ENCODE peak calls at places on chromosomes 12 and 14, in six cellular contexts. One of them, this sample, is unnamed.
A peak's percentile ranks its signal among the peaks of the same experiment; 100 is the strongest.

GRCh38 chr12:45203767-45204166 is 12.1 kb upstream of the ANO6 start:
- DNase-seq in lower leg skin: no peak
- DNase-seq in prostate gland: no peak
- DNase-seq in transverse colon: no peak
- DNase-seq in Peyer's patch: no peak
- DNase-seq in upper lobe of left lung: no peak
- DNase-seq in this sample: no peak

GRCh38 chr12:121536929-121537813 is 43.7 kb downstream of the KDM2B start:
- DNase-seq in lower leg skin: peak; percentile 96
- DNase-seq in prostate gland: peak; percentile 67
- DNase-seq in transverse colon: peak; percentile 88
- DNase-seq in Peyer's patch: peak; percentile 93
- DNase-seq in upper lobe of left lung: peak; percentile 96
- DNase-seq in this sample: peak; percentile 99

GRCh38 chr12:93979189-93979588 is 169.2 kb upstream of the PLXNC1 start:
- DNase-seq in lower leg skin: no peak
- DNase-seq in prostate gland: peak; percentile 29
- DNase-seq in transverse colon: peak; percentile 26
- DNase-seq in Peyer's patch: no peak
- DNase-seq in upper lobe of left lung: no peak
- DNase-seq in this sample: peak; percentile 46

GRCh38 chr14:54893151-54893760 is 9.4 kb downstream of the GCH1 start:
- DNase-seq in lower leg skin: no peak
- DNase-seq in prostate gland: no peak
- DNase-seq in transverse colon: no peak
- DNase-seq in Peyer's patch: peak; percentile 31
- DNase-seq in upper lobe of left lung: no peak
- DNase-seq in this sample: peak; percentile 34

GRCh38 chr12:118979763-118980406 is 1.5 kb upstream of the SRRM4 start:
- DNase-seq in lower leg skin: no peak
- DNase-seq in prostate gland: peak; percentile 16
- DNase-seq in transverse colon: peak; percentile 24
- DNase-seq in Peyer's patch: no peak
- DNase-seq in upper lobe of left lung: no peak
- DNase-seq in this sample: peak; percentile 79

GRCh38 chr12:120290541-120291312 is 976 bp downstream of the RNU4-2 start:
- DNase-seq in lower leg skin: peak; percentile 86
- DNase-seq in prostate gland: peak; percentile 24
- DNase-seq in transverse colon: peak; percentile 38
- DNase-seq in Peyer's patch: no peak
- DNase-seq in upper lobe of left lung: no peak
- DNase-seq in this sample: peak; percentile 55

GRCh38 chr12:92096346-92097136 is 49.1 kb downstream of the BTG1 start:
- DNase-seq in lower leg skin: no peak
- DNase-seq in prostate gland: no peak
- DNase-seq in transverse colon: no peak
- DNase-seq in Peyer's patch: no peak
- DNase-seq in upper lobe of left lung: no peak
- DNase-seq in this sample: no peak

GRCh38 chr14:64971452-64971889 is 665 bp downstream of the RAB15 start:
- DNase-seq in lower leg skin: no peak
- DNase-seq in prostate gland: no peak
- DNase-seq in transverse colon: no peak
- DNase-seq in Peyer's patch: no peak
- DNase-seq in upper lobe of left lung: no peak
- DNase-seq in this sample: no peak

GRCh38 chr12:2841056-2841455 is 6.2 kb upstream of the NRIP2 start:
- DNase-seq in lower leg skin: no peak
- DNase-seq in prostate gland: no peak
- DNase-seq in transverse colon: no peak
- DNase-seq in Peyer's patch: no peak
- DNase-seq in upper lobe of left lung: no peak
- DNase-seq in this sample: no peak

GRCh38 chr14:104473649-104474574 is 105.7 kb upstream of the C14orf180 start:
- DNase-seq in lower leg skin: no peak
- DNase-seq in prostate gland: no peak
- DNase-seq in transverse colon: no peak
- DNase-seq in Peyer's patch: no peak
- DNase-seq in upper lobe of left lung: peak; percentile 76
- DNase-seq in this sample: no peak

GRCh38 chr14:97432586-97432985 is 635.4 kb downstream of the VRK1 start:
- DNase-seq in lower leg skin: no peak
- DNase-seq in prostate gland: no peak
- DNase-seq in transverse colon: no peak
- DNase-seq in Peyer's patch: no peak
- DNase-seq in upper lobe of left lung: no peak
- DNase-seq in this sample: no peak

GRCh38 chr12:45010051-45010450 is 40.8 kb downstream of the DBX2 start:
- DNase-seq in lower leg skin: no peak
- DNase-seq in prostate gland: no peak
- DNase-seq in transverse colon: no peak
- DNase-seq in Peyer's patch: no peak
- DNase-seq in upper lobe of left lung: no peak
- DNase-seq in this sample: no peak

GRCh38 chr12:104219908-104220404 is 4.4 kb downstream of the TXNRD1 start:
- DNase-seq in lower leg skin: no peak
- DNase-seq in prostate gland: peak; percentile 12
- DNase-seq in transverse colon: peak; percentile 32
- DNase-seq in Peyer's patch: no peak
- DNase-seq in upper lobe of left lung: no peak
- DNase-seq in this sample: peak; percentile 92

GRCh38 chr12:57229041-57229633 is 374 bp upstream of the SHMT2 start:
- DNase-seq in lower leg skin: no peak
- DNase-seq in prostate gland: no peak
- DNase-seq in transverse colon: no peak
- DNase-seq in Peyer's patch: no peak
- DNase-seq in upper lobe of left lung: no peak
- DNase-seq in this sample: peak; percentile 84

GRCh38 chr14:30375280-30375892 is 183.6 kb upstream of the G2E3 start:
- DNase-seq in lower leg skin: peak; percentile 87
- DNase-seq in prostate gland: peak; percentile 29
- DNase-seq in transverse colon: peak; percentile 70
- DNase-seq in Peyer's patch: peak; percentile 25
- DNase-seq in upper lobe of left lung: no peak
- DNase-seq in this sample: peak; percentile 61

GRCh38 chr12:30990316-30990715 is 63.8 kb downstream of the TSPAN11 start:
- DNase-seq in lower leg skin: no peak
- DNase-seq in prostate gland: no peak
- DNase-seq in transverse colon: no peak
- DNase-seq in Peyer's patch: no peak
- DNase-seq in upper lobe of left lung: no peak
- DNase-seq in this sample: no peak

GRCh38 chr12:122138181-122138580 is 35.8 kb downstream of the IL31 start:
- DNase-seq in lower leg skin: no peak
- DNase-seq in prostate gland: no peak
- DNase-seq in transverse colon: no peak
- DNase-seq in Peyer's patch: no peak
- DNase-seq in upper lobe of left lung: no peak
- DNase-seq in this sample: no peak

GRCh38 chr12:94091624-94092023 is 56.8 kb upstream of the PLXNC1 start:
- DNase-seq in lower leg skin: no peak
- DNase-seq in prostate gland: no peak
- DNase-seq in transverse colon: no peak
- DNase-seq in Peyer's patch: no peak
- DNase-seq in upper lobe of left lung: no peak
- DNase-seq in this sample: no peak

GRCh38 chr12:132453361-132454133 is 36.4 kb upstream of the FBRSL1 start:
- DNase-seq in lower leg skin: no peak
- DNase-seq in prostate gland: no peak
- DNase-seq in transverse colon: no peak
- DNase-seq in Peyer's patch: no peak
- DNase-seq in upper lobe of left lung: no peak
- DNase-seq in this sample: no peak

GRCh38 chr14:53144244-53144643 is 8.9 kb downstream of the DDHD1 start:
- DNase-seq in lower leg skin: no peak
- DNase-seq in prostate gland: no peak
- DNase-seq in transverse colon: no peak
- DNase-seq in Peyer's patch: no peak
- DNase-seq in upper lobe of left lung: no peak
- DNase-seq in this sample: no peak

GRCh38 chr12:121579981-121580868 is 598 bp downstream of the KDM2B start:
- DNase-seq in lower leg skin: peak; percentile 94
- DNase-seq in prostate gland: peak; percentile 72
- DNase-seq in transverse colon: peak; percentile 84
- DNase-seq in Peyer's patch: peak; percentile 90
- DNase-seq in upper lobe of left lung: peak; percentile 95
- DNase-seq in this sample: peak; percentile 87

DNA sequence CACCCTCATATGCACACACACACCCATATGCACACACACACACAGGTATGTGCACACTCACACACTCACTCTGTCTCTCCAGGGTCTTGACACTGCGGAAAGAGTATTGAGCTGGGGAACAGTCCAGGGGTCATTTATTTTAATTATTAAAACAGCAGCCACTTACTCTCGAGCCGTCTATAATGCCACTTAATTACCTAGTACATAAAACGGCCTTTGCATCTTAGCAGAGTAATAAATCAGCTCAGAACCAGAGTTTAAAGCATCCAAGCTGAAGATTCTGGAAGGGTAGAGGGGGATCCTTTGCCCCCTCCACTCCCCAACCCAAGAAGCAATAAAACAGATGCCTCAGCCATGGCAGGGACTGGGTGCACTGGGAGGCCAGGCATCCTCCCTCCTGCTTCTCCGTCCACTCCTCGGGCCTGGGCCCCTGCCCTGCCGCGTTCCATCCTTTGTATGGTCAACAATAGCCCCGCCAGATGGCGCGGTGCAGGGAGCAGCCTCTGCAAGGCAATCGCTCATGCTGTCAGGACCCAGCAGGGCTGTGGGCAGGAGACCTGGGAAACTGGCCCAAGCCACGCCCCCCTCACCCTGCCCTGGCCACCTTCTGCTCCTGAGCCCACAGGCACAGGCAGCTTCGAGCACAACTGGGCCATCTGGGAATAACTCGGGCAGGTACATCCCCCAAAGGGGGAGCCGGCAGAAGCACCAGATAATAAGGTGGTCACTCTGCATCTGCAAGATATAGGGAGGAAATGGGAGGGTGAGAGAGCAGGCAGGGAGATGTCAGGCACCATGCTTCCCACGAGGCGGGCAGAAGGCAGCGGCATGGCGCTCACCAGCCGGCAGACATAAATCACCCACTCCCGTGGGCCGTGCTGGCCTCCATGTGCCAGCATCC is 40.9 kb downstream of the CCDC85C start:
- DNase-seq in lower leg skin: no peak
- DNase-seq in prostate gland: peak; percentile 79
- DNase-seq in transverse colon: peak; percentile 82
- DNase-seq in Peyer's patch: peak; percentile 18
- DNase-seq in upper lobe of left lung: peak; percentile 88
- DNase-seq in this sample: no peak
- TF ChIP-seq POLR2A in lower leg skin: no peak
- TF ChIP-seq POLR2A in prostate gland: no peak
- TF ChIP-seq POLR2A in transverse colon: no peak
- TF ChIP-seq POLR2A in Peyer's patch: no peak
- TF ChIP-seq POLR2A in upper lobe of left lung: no peak
- TF ChIP-seq POLR2A in this sample: no peak

GRCh38 chr12:5648692-5649338 is 216.9 kb downstream of the NTF3 start:
- DNase-seq in lower leg skin: no peak
- DNase-seq in prostate gland: no peak
- DNase-seq in transverse colon: no peak
- DNase-seq in Peyer's patch: no peak
- DNase-seq in upper lobe of left lung: no peak
- DNase-seq in this sample: peak; percentile 17
- TF ChIP-seq CTCF in lower leg skin: no peak
- TF ChIP-seq CTCF in prostate gland: no peak
- TF ChIP-seq CTCF in transverse colon: peak; percentile 39
- TF ChIP-seq CTCF in Peyer's patch: peak; percentile 60
- TF ChIP-seq CTCF in upper lobe of left lung: no peak
- TF ChIP-seq CTCF in this sample: peak; percentile 33

GRCh38 chr14:84961637-84962036 is 568.3 kb upstream of the FLRT2 start:
- DNase-seq in lower leg skin: no peak
- DNase-seq in prostate gland: no peak
- DNase-seq in transverse colon: no peak
- DNase-seq in Peyer's patch: no peak
- DNase-seq in upper lobe of left lung: no peak
- DNase-seq in this sample: no peak
- H3K4me3 ChIP-seq in lower leg skin: no peak overlapping the region
- H3K4me3 ChIP-seq in prostate gland: no peak overlapping the region
- H3K4me3 ChIP-seq in transverse colon: no peak overlapping the region
- H3K4me3 ChIP-seq in Peyer's patch: no peak overlapping the region
- H3K4me3 ChIP-seq in upper lobe of left lung: no peak overlapping the region
- H3K4me3 ChIP-seq in this sample: no peak overlapping the region

GRCh38 chr12:52200783-52201519 is 9.1 kb upstream of the KRT80 start:
- DNase-seq in lower leg skin: no peak
- DNase-seq in prostate gland: no peak
- DNase-seq in transverse colon: no peak
- DNase-seq in Peyer's patch: no peak
- DNase-seq in upper lobe of left lung: no peak
- DNase-seq in this sample: peak; percentile 69

GRCh38 chr12:52201520-52201839 is 9.7 kb upstream of the KRT80 start:
- DNase-seq in lower leg skin: no peak
- DNase-seq in prostate gland: no peak
- DNase-seq in transverse colon: no peak
- DNase-seq in Peyer's patch: no peak
- DNase-seq in upper lobe of left lung: no peak
- DNase-seq in this sample: no peak

GRCh38 chr12:52203126-52203921 is 11.5 kb upstream of the KRT80 start:
- DNase-seq in lower leg skin: peak; percentile 96
- DNase-seq in prostate gland: peak; percentile 43
- DNase-seq in transverse colon: peak; percentile 78
- DNase-seq in Peyer's patch: no peak
- DNase-seq in upper lobe of left lung: no peak
- DNase-seq in this sample: peak; percentile 98

GRCh38 chr12:52204095-52204930 is 12.5 kb upstream of the KRT80 start:
- DNase-seq in lower leg skin: peak; percentile 84
- DNase-seq in prostate gland: no peak
- DNase-seq in transverse colon: no peak
- DNase-seq in Peyer's patch: no peak
- DNase-seq in upper lobe of left lung: no peak
- DNase-seq in this sample: peak; percentile 46

GRCh38 chr12:52202361-52203078 is 10.7 kb upstream of the KRT80 start:
- DNase-seq in lower leg skin: peak; percentile 86
- DNase-seq in prostate gland: no peak
- DNase-seq in transverse colon: no peak
- DNase-seq in Peyer's patch: no peak
- DNase-seq in upper lobe of left lung: no peak
- DNase-seq in this sample: peak; percentile 95
- TF ChIP-seq POLR2A in lower leg skin: no peak
- TF ChIP-seq POLR2A in prostate gland: no peak
- TF ChIP-seq POLR2A in transverse colon: no peak
- TF ChIP-seq POLR2A in Peyer's patch: no peak
- TF ChIP-seq POLR2A in upper lobe of left lung: no peak
- TF ChIP-seq POLR2A in this sample: no peak

This sample was measured in NB4.